ENCODE peak calls at places on chromosome 3, in four cellular contexts. J, R, V and D are unnamed samples.

GRCh38 chr3:153165211-153165815 is 3.3 kb downstream of the RAP2B start:
- DNase-seq in J (no peak), R (no peak), V (peak; percentile 41), D (no peak)

GRCh38 chr3:16888785-16889607 is 4.2 kb downstream of the PLCL2 start:
- DNase-seq in J (peak; percentile 22), R (no peak), V (no peak), D (no peak)

GRCh38 chr3:151410891-151411559 is 26.5 kb upstream of the P2RY12 start:
- DNase-seq in J (no peak), R (no peak), V (no peak), D (no peak)

GRCh38 chr3:133888739-133889340 is 6.8 kb downstream of the RAB6B start:
- DNase-seq in J (no peak), R (no peak), V (no peak), D (no peak)

GRCh38 chr3:124785966-124786365 is 55.7 kb downstream of the UMPS start:
- DNase-seq in J (no peak), R (no peak), V (no peak), D (no peak)

GRCh38 chr3:126524429-126524988 is 554 bp downstream of the CHST13 start:
- DNase-seq in J (peak; percentile 8), R (no peak), V (no peak), D (peak; percentile 64)

GRCh38 chr3:45688194-45688881 is 858 bp upstream of the SACM1L start:
- DNase-seq in J (peak; percentile 55), R (no peak), V (peak; percentile 35), D (peak; percentile 68)

GRCh38 chr3:39383190-39383912 is at the start of gene SLC25A38:
- DNase-seq in J (peak; percentile 83), R (peak; percentile 50), V (peak; percentile 91), D (peak; percentile 88)

GRCh38 chr3:44030690-44031344 is 210.9 kb upstream of the TOPAZ1 start:
- DNase-seq in J (no peak), R (no peak), V (peak; percentile 2), D (no peak)

GRCh38 chr3:134801204-134801958 is 6.3 kb downstream of the EPHB1 start:
- DNase-seq in J (no peak), R (no peak), V (no peak), D (no peak)

GRCh38 chr3:108420926-108421325 is 89.5 kb downstream of the MYH15 start:
- DNase-seq in J (no peak), R (peak; percentile 57), V (peak; percentile 89), D (no peak)

GRCh38 chr3:142997330-142997729 is 4.0 kb upstream of the U2SURP start:
- DNase-seq in J (no peak), R (no peak), V (no peak), D (no peak)

GRCh38 chr3:120559228-120560061 is 36.7 kb upstream of the NDUFB4 start:
- DNase-seq in J (peak; percentile 12), R (peak; percentile 26), V (peak; percentile 59), D (peak; percentile 69)

GRCh38 chr3:160180581-160181216 is 44.5 kb upstream of the C3orf80 start:
- DNase-seq in J (no peak), R (no peak), V (peak; percentile 60), D (no peak)

GRCh38 chr3:111589303-111590095 is 5.6 kb downstream of the ZBED2 start:
- DNase-seq in J (no peak), R (no peak), V (no peak), D (no peak)

GRCh38 chr3:36548712-36549111 is 168.4 kb downstream of the STAC start:
- DNase-seq in J (no peak), R (no peak), V (no peak), D (no peak)

GRCh38 chr3:174100744-174101143 is 703.2 kb downstream of the NLGN1 start:
- DNase-seq in J (no peak), R (no peak), V (no peak), D (no peak)

GRCh38 chr3:184740509-184741258 is 28.8 kb upstream of the MAGEF1 start:
- DNase-seq in J (peak; percentile 31), R (no peak), V (peak; percentile 52), D (peak; percentile 87)

GRCh38 chr3:10273697-10274305 is 18.9 kb downstream of the GHRL start:
- DNase-seq in J (no peak), R (no peak), V (no peak), D (no peak)

GRCh38 chr3:99714146-99714545 is 75.8 kb downstream of the COL8A1 start:
- DNase-seq in J (no peak), R (no peak), V (peak; percentile 71), D (no peak)

GRCh38 chr3:36932979-36933378 is 11.9 kb downstream of the TRANK1 start:
- DNase-seq in J (no peak), R (no peak), V (peak; percentile 60), D (no peak)

GRCh38 chr3:46208167-46208704 is at the start of gene CCR1:
- DNase-seq in J (peak; percentile 70), R (no peak), V (peak; percentile 62), D (peak; percentile 42)

GRCh38 chr3:190566043-190566933 is 52.4 kb downstream of the IL1RAP start:
- DNase-seq in J (peak; percentile 79), R (peak; percentile 98), V (peak; percentile 100), D (peak; percentile 68)

GRCh38 chr3:74348421-74348820 is 266.0 kb downstream of the CNTN3 start:
- DNase-seq in J (no peak), R (no peak), V (no peak), D (no peak)

GRCh38 chr3:78734048-78734637 is 1033.7 kb downstream of the ROBO1 start:
- DNase-seq in J (no peak), R (no peak), V (peak; percentile 24), D (peak; percentile 7)

GRCh38 chr3:46660003-46660402 is 33.5 kb downstream of the ALS2CL start:
- DNase-seq in J (no peak), R (no peak), V (no peak), D (no peak)